ENCODE peak calls at places on chromosome 14, in ten cellular contexts. One of them, this sample, is unnamed.

GRCh38 chr14:50225974-50226297 is 5.4 kb downstream of the SOS2 start:
- DNase-seq in renal cortical epithelial cell: no peak
- DNase-seq in upper lobe of right lung: no peak
- DNase-seq in activated CD4-positive, alpha-beta T cell treated with anti-CD3 and anti-CD28 coated beads for 36 hours: no peak
- DNase-seq in iris pigment epithelial cell: no peak
- DNase-seq in T-helper 17 cell: no peak
- DNase-seq in ELF-1: peak; percentile 13
- DNase-seq in COR-L47: no peak
- DNase-seq in stimulated activated CD8-positive, alpha-beta memory T cell treated with anti-CD3 and anti-CD28 coated beads, Interleukin-7, amount 100 ng/mL, for 1 hour: no peak
- DNase-seq in left ventricle myocardium inferior: no peak
- DNase-seq in this sample: no peak

GRCh38 chr14:75274899-75275569 is 3.6 kb upstream of the FOS start:
- DNase-seq in activated CD4-positive, alpha-beta T cell treated with anti-CD3 and anti-CD28 coated beads for 36 hours: peak; percentile 41
- DNase-seq in T-helper 17 cell: peak; percentile 50
- DNase-seq in stimulated activated CD8-positive, alpha-beta memory T cell treated with anti-CD3 and anti-CD28 coated beads, Interleukin-7, amount 100 ng/mL, for 1 hour: no peak
- DNase-seq in left ventricle myocardium inferior: peak; percentile 26
- DNase-seq in upper lobe of right lung: peak; percentile 80
- DNase-seq in renal cortical epithelial cell: no peak
- DNase-seq in COR-L47: no peak
- DNase-seq in ELF-1: peak; percentile 35
- DNase-seq in iris pigment epithelial cell: peak; percentile 98
- DNase-seq in this sample: no peak

GRCh38 chr14:52052289-52052943 is 16.4 kb downstream of the NID2 start:
- DNase-seq in iris pigment epithelial cell: peak; percentile 87
- DNase-seq in upper lobe of right lung: no peak
- DNase-seq in T-helper 17 cell: no peak
- DNase-seq in stimulated activated CD8-positive, alpha-beta memory T cell treated with anti-CD3 and anti-CD28 coated beads, Interleukin-7, amount 100 ng/mL, for 1 hour: no peak
- DNase-seq in left ventricle myocardium inferior: no peak
- DNase-seq in activated CD4-positive, alpha-beta T cell treated with anti-CD3 and anti-CD28 coated beads for 36 hours: no peak
- DNase-seq in ELF-1: no peak
- DNase-seq in COR-L47: no peak
- DNase-seq in renal cortical epithelial cell: peak; percentile 11
- DNase-seq in this sample: no peak

GRCh38 chr14:89137514-89138163 is 279.4 kb downstream of the FOXN3 start:
- DNase-seq in T-helper 17 cell: no peak
- DNase-seq in ELF-1: no peak
- DNase-seq in left ventricle myocardium inferior: no peak
- DNase-seq in iris pigment epithelial cell: peak; percentile 88
- DNase-seq in renal cortical epithelial cell: peak; percentile 94
- DNase-seq in stimulated activated CD8-positive, alpha-beta memory T cell treated with anti-CD3 and anti-CD28 coated beads, Interleukin-7, amount 100 ng/mL, for 1 hour: no peak
- DNase-seq in upper lobe of right lung: peak; percentile 88
- DNase-seq in activated CD4-positive, alpha-beta T cell treated with anti-CD3 and anti-CD28 coated beads for 36 hours: no peak
- DNase-seq in COR-L47: no peak
- DNase-seq in this sample: no peak

GRCh38 chr14:50290306-50290705 is 21.7 kb downstream of the L2HGDH start:
- DNase-seq in stimulated activated CD8-positive, alpha-beta memory T cell treated with anti-CD3 and anti-CD28 coated beads, Interleukin-7, amount 100 ng/mL, for 1 hour: no peak
- DNase-seq in T-helper 17 cell: no peak
- DNase-seq in ELF-1: no peak
- DNase-seq in left ventricle myocardium inferior: no peak
- DNase-seq in activated CD4-positive, alpha-beta T cell treated with anti-CD3 and anti-CD28 coated beads for 36 hours: no peak
- DNase-seq in COR-L47: no peak
- DNase-seq in iris pigment epithelial cell: no peak
- DNase-seq in upper lobe of right lung: no peak
- DNase-seq in renal cortical epithelial cell: no peak
- DNase-seq in this sample: no peak

GRCh38 chr14:68584786-68585185 is 208.1 kb downstream of the ZFP36L1 start:
- DNase-seq in T-helper 17 cell: no peak
- DNase-seq in stimulated activated CD8-positive, alpha-beta memory T cell treated with anti-CD3 and anti-CD28 coated beads, Interleukin-7, amount 100 ng/mL, for 1 hour: no peak
- DNase-seq in renal cortical epithelial cell: no peak
- DNase-seq in ELF-1: no peak
- DNase-seq in upper lobe of right lung: no peak
- DNase-seq in COR-L47: no peak
- DNase-seq in iris pigment epithelial cell: no peak
- DNase-seq in activated CD4-positive, alpha-beta T cell treated with anti-CD3 and anti-CD28 coated beads for 36 hours: no peak
- DNase-seq in left ventricle myocardium inferior: no peak
- DNase-seq in this sample: no peak

GRCh38 chr14:100573009-100573756 is 14.0 kb downstream of the BEGAIN start:
- DNase-seq in upper lobe of right lung: no peak
- DNase-seq in iris pigment epithelial cell: no peak
- DNase-seq in T-helper 17 cell: no peak
- DNase-seq in ELF-1: no peak
- DNase-seq in renal cortical epithelial cell: no peak
- DNase-seq in activated CD4-positive, alpha-beta T cell treated with anti-CD3 and anti-CD28 coated beads for 36 hours: no peak
- DNase-seq in stimulated activated CD8-positive, alpha-beta memory T cell treated with anti-CD3 and anti-CD28 coated beads, Interleukin-7, amount 100 ng/mL, for 1 hour: no peak
- DNase-seq in left ventricle myocardium inferior: no peak
- DNase-seq in COR-L47: no peak
- DNase-seq in this sample: no peak

GRCh38 chr14:55025948-55026347 is 951 bp downstream of the WDHD1 start:
- DNase-seq in ELF-1: no peak
- DNase-seq in left ventricle myocardium inferior: no peak
- DNase-seq in stimulated activated CD8-positive, alpha-beta memory T cell treated with anti-CD3 and anti-CD28 coated beads, Interleukin-7, amount 100 ng/mL, for 1 hour: no peak
- DNase-seq in upper lobe of right lung: no peak
- DNase-seq in COR-L47: no peak
- DNase-seq in renal cortical epithelial cell: no peak
- DNase-seq in activated CD4-positive, alpha-beta T cell treated with anti-CD3 and anti-CD28 coated beads for 36 hours: no peak
- DNase-seq in iris pigment epithelial cell: no peak
- DNase-seq in T-helper 17 cell: no peak
- DNase-seq in this sample: no peak

GRCh38 chr14:69844171-69844570 is 35.0 kb upstream of the SMOC1 start:
- DNase-seq in stimulated activated CD8-positive, alpha-beta memory T cell treated with anti-CD3 and anti-CD28 coated beads, Interleukin-7, amount 100 ng/mL, for 1 hour: no peak
- DNase-seq in T-helper 17 cell: no peak
- DNase-seq in COR-L47: no peak
- DNase-seq in ELF-1: no peak
- DNase-seq in iris pigment epithelial cell: no peak
- DNase-seq in activated CD4-positive, alpha-beta T cell treated with anti-CD3 and anti-CD28 coated beads for 36 hours: no peak
- DNase-seq in upper lobe of right lung: no peak
- DNase-seq in renal cortical epithelial cell: no peak
- DNase-seq in left ventricle myocardium inferior: no peak
- DNase-seq in this sample: no peak

GRCh38 chr14:101365329-101366158 is 195.8 kb upstream of the DIO3 start:
- DNase-seq in stimulated activated CD8-positive, alpha-beta memory T cell treated with anti-CD3 and anti-CD28 coated beads, Interleukin-7, amount 100 ng/mL, for 1 hour: no peak
- DNase-seq in left ventricle myocardium inferior: no peak
- DNase-seq in iris pigment epithelial cell: no peak
- DNase-seq in renal cortical epithelial cell: no peak
- DNase-seq in T-helper 17 cell: no peak
- DNase-seq in upper lobe of right lung: no peak
- DNase-seq in ELF-1: peak; percentile 71
- DNase-seq in activated CD4-positive, alpha-beta T cell treated with anti-CD3 and anti-CD28 coated beads for 36 hours: no peak
- DNase-seq in COR-L47: no peak
- DNase-seq in this sample: no peak

GRCh38 chr14:69796797-69797500 is at the start of gene SLC10A1:
- DNase-seq in iris pigment epithelial cell: peak; percentile 23
- DNase-seq in stimulated activated CD8-positive, alpha-beta memory T cell treated with anti-CD3 and anti-CD28 coated beads, Interleukin-7, amount 100 ng/mL, for 1 hour: no peak
- DNase-seq in COR-L47: no peak
- DNase-seq in renal cortical epithelial cell: no peak
- DNase-seq in activated CD4-positive, alpha-beta T cell treated with anti-CD3 and anti-CD28 coated beads for 36 hours: no peak
- DNase-seq in ELF-1: no peak
- DNase-seq in T-helper 17 cell: no peak
- DNase-seq in upper lobe of right lung: no peak
- DNase-seq in left ventricle myocardium inferior: no peak
- DNase-seq in this sample: no peak

GRCh38 chr14:53715390-53715730 is 241.3 kb downstream of the BMP4 start:
- DNase-seq in stimulated activated CD8-positive, alpha-beta memory T cell treated with anti-CD3 and anti-CD28 coated beads, Interleukin-7, amount 100 ng/mL, for 1 hour: no peak
- DNase-seq in T-helper 17 cell: no peak
- DNase-seq in COR-L47: no peak
- DNase-seq in activated CD4-positive, alpha-beta T cell treated with anti-CD3 and anti-CD28 coated beads for 36 hours: no peak
- DNase-seq in renal cortical epithelial cell: peak; percentile 93
- DNase-seq in ELF-1: no peak
- DNase-seq in iris pigment epithelial cell: peak; percentile 63
- DNase-seq in upper lobe of right lung: no peak
- DNase-seq in left ventricle myocardium inferior: no peak
- DNase-seq in this sample: no peak

GRCh38 chr14:61420326-61420725 is 98.9 kb downstream of the PRKCH start:
- DNase-seq in left ventricle myocardium inferior: no peak
- DNase-seq in stimulated activated CD8-positive, alpha-beta memory T cell treated with anti-CD3 and anti-CD28 coated beads, Interleukin-7, amount 100 ng/mL, for 1 hour: no peak
- DNase-seq in renal cortical epithelial cell: peak; percentile 43
- DNase-seq in upper lobe of right lung: no peak
- DNase-seq in COR-L47: no peak
- DNase-seq in T-helper 17 cell: no peak
- DNase-seq in ELF-1: peak; percentile 18
- DNase-seq in iris pigment epithelial cell: peak; percentile 25
- DNase-seq in activated CD4-positive, alpha-beta T cell treated with anti-CD3 and anti-CD28 coated beads for 36 hours: peak; percentile 44
- DNase-seq in this sample: no peak

GRCh38 chr14:71563754-71564153 is 368.5 kb upstream of the RGS6 start:
- DNase-seq in T-helper 17 cell: no peak
- DNase-seq in renal cortical epithelial cell: no peak
- DNase-seq in stimulated activated CD8-positive, alpha-beta memory T cell treated with anti-CD3 and anti-CD28 coated beads, Interleukin-7, amount 100 ng/mL, for 1 hour: no peak
- DNase-seq in COR-L47: no peak
- DNase-seq in ELF-1: no peak
- DNase-seq in iris pigment epithelial cell: no peak
- DNase-seq in upper lobe of right lung: no peak
- DNase-seq in activated CD4-positive, alpha-beta T cell treated with anti-CD3 and anti-CD28 coated beads for 36 hours: no peak
- DNase-seq in left ventricle myocardium inferior: no peak
- DNase-seq in this sample: no peak

GRCh38 chr14:76717508-76717907 is 43.8 kb upstream of the VASH1 start:
- DNase-seq in iris pigment epithelial cell: no peak
- DNase-seq in left ventricle myocardium inferior: no peak
- DNase-seq in renal cortical epithelial cell: no peak
- DNase-seq in stimulated activated CD8-positive, alpha-beta memory T cell treated with anti-CD3 and anti-CD28 coated beads, Interleukin-7, amount 100 ng/mL, for 1 hour: no peak
- DNase-seq in upper lobe of right lung: no peak
- DNase-seq in COR-L47: no peak
- DNase-seq in activated CD4-positive, alpha-beta T cell treated with anti-CD3 and anti-CD28 coated beads for 36 hours: no peak
- DNase-seq in ELF-1: no peak
- DNase-seq in T-helper 17 cell: no peak
- DNase-seq in this sample: no peak

GRCh38 chr14:30230719-30231118 is 303.1 kb upstream of the PRKD1 start:
- DNase-seq in iris pigment epithelial cell: no peak
- DNase-seq in stimulated activated CD8-positive, alpha-beta memory T cell treated with anti-CD3 and anti-CD28 coated beads, Interleukin-7, amount 100 ng/mL, for 1 hour: no peak
- DNase-seq in activated CD4-positive, alpha-beta T cell treated with anti-CD3 and anti-CD28 coated beads for 36 hours: no peak
- DNase-seq in renal cortical epithelial cell: no peak
- DNase-seq in upper lobe of right lung: no peak
- DNase-seq in ELF-1: no peak
- DNase-seq in left ventricle myocardium inferior: no peak
- DNase-seq in COR-L47: no peak
- DNase-seq in T-helper 17 cell: no peak
- DNase-seq in this sample: no peak

GRCh38 chr14:65549429-65549828 is 136.9 kb downstream of the FUT8 start:
- DNase-seq in left ventricle myocardium inferior: no peak
- DNase-seq in activated CD4-positive, alpha-beta T cell treated with anti-CD3 and anti-CD28 coated beads for 36 hours: no peak
- DNase-seq in iris pigment epithelial cell: no peak
- DNase-seq in stimulated activated CD8-positive, alpha-beta memory T cell treated with anti-CD3 and anti-CD28 coated beads, Interleukin-7, amount 100 ng/mL, for 1 hour: no peak
- DNase-seq in T-helper 17 cell: no peak
- DNase-seq in ELF-1: no peak
- DNase-seq in renal cortical epithelial cell: no peak
- DNase-seq in upper lobe of right lung: no peak
- DNase-seq in COR-L47: no peak
- DNase-seq in this sample: no peak

GRCh38 chr14:68506021-68506644 is 286.7 kb downstream of the ZFP36L1 start:
- DNase-seq in iris pigment epithelial cell: peak; percentile 51
- DNase-seq in renal cortical epithelial cell: peak; percentile 83
- DNase-seq in T-helper 17 cell: no peak
- DNase-seq in stimulated activated CD8-positive, alpha-beta memory T cell treated with anti-CD3 and anti-CD28 coated beads, Interleukin-7, amount 100 ng/mL, for 1 hour: no peak
- DNase-seq in upper lobe of right lung: peak; percentile 69
- DNase-seq in left ventricle myocardium inferior: no peak
- DNase-seq in ELF-1: peak; percentile 69
- DNase-seq in COR-L47: no peak
- DNase-seq in activated CD4-positive, alpha-beta T cell treated with anti-CD3 and anti-CD28 coated beads for 36 hours: no peak
- DNase-seq in this sample: no peak

GRCh38 chr14:85590784-85591183 is 60.8 kb downstream of the FLRT2 start:
- DNase-seq in upper lobe of right lung: no peak
- DNase-seq in activated CD4-positive, alpha-beta T cell treated with anti-CD3 and anti-CD28 coated beads for 36 hours: no peak
- DNase-seq in iris pigment epithelial cell: peak; percentile 77
- DNase-seq in COR-L47: no peak
- DNase-seq in ELF-1: no peak
- DNase-seq in left ventricle myocardium inferior: no peak
- DNase-seq in renal cortical epithelial cell: peak; percentile 36
- DNase-seq in stimulated activated CD8-positive, alpha-beta memory T cell treated with anti-CD3 and anti-CD28 coated beads, Interleukin-7, amount 100 ng/mL, for 1 hour: no peak
- DNase-seq in T-helper 17 cell: no peak
- DNase-seq in this sample: no peak

GRCh38 chr14:96255501-96256366 is at the start of gene BDKRB1:
- DNase-seq in left ventricle myocardium inferior: no peak
- DNase-seq in upper lobe of right lung: no peak
- DNase-seq in renal cortical epithelial cell: no peak
- DNase-seq in T-helper 17 cell: no peak
- DNase-seq in stimulated activated CD8-positive, alpha-beta memory T cell treated with anti-CD3 and anti-CD28 coated beads, Interleukin-7, amount 100 ng/mL, for 1 hour: no peak
- DNase-seq in iris pigment epithelial cell: peak; percentile 98
- DNase-seq in COR-L47: no peak
- DNase-seq in activated CD4-positive, alpha-beta T cell treated with anti-CD3 and anti-CD28 coated beads for 36 hours: no peak
- DNase-seq in ELF-1: no peak
- DNase-seq in this sample: no peak

GRCh38 chr14:101476931-101477553 is 84.3 kb upstream of the DIO3 start:
- DNase-seq in iris pigment epithelial cell: peak; percentile 12
- DNase-seq in ELF-1: peak; percentile 70
- DNase-seq in left ventricle myocardium inferior: no peak
- DNase-seq in COR-L47: peak; percentile 63
- DNase-seq in stimulated activated CD8-positive, alpha-beta memory T cell treated with anti-CD3 and anti-CD28 coated beads, Interleukin-7, amount 100 ng/mL, for 1 hour: no peak
- DNase-seq in T-helper 17 cell: no peak
- DNase-seq in renal cortical epithelial cell: peak; percentile 5
- DNase-seq in upper lobe of right lung: peak; percentile 84
- DNase-seq in activated CD4-positive, alpha-beta T cell treated with anti-CD3 and anti-CD28 coated beads for 36 hours: no peak
- DNase-seq in this sample: no peak

GRCh38 chr14:31843361-31844091 is 233.6 kb upstream of the ARHGAP5 start:
- DNase-seq in stimulated activated CD8-positive, alpha-beta memory T cell treated with anti-CD3 and anti-CD28 coated beads, Interleukin-7, amount 100 ng/mL, for 1 hour: no peak
- DNase-seq in iris pigment epithelial cell: peak; percentile 55
- DNase-seq in left ventricle myocardium inferior: no peak
- DNase-seq in activated CD4-positive, alpha-beta T cell treated with anti-CD3 and anti-CD28 coated beads for 36 hours: no peak
- DNase-seq in renal cortical epithelial cell: peak; percentile 80
- DNase-seq in upper lobe of right lung: no peak
- DNase-seq in T-helper 17 cell: no peak
- DNase-seq in COR-L47: no peak
- DNase-seq in ELF-1: no peak
- DNase-seq in this sample: no peak

GRCh38 chr14:60862283-60862682 is 118.6 kb downstream of the TRMT5 start:
- DNase-seq in T-helper 17 cell: no peak
- DNase-seq in COR-L47: peak; percentile 38
- DNase-seq in upper lobe of right lung: no peak
- DNase-seq in ELF-1: no peak
- DNase-seq in left ventricle myocardium inferior: no peak
- DNase-seq in renal cortical epithelial cell: peak; percentile 51
- DNase-seq in iris pigment epithelial cell: peak; percentile 65
- DNase-seq in stimulated activated CD8-positive, alpha-beta memory T cell treated with anti-CD3 and anti-CD28 coated beads, Interleukin-7, amount 100 ng/mL, for 1 hour: no peak
- DNase-seq in activated CD4-positive, alpha-beta T cell treated with anti-CD3 and anti-CD28 coated beads for 36 hours: no peak
- DNase-seq in this sample: no peak

GRCh38 chr14:96267336-96267735 is 11.3 kb downstream of the BDKRB1 start:
- DNase-seq in ELF-1: no peak
- DNase-seq in activated CD4-positive, alpha-beta T cell treated with anti-CD3 and anti-CD28 coated beads for 36 hours: no peak
- DNase-seq in upper lobe of right lung: no peak
- DNase-seq in T-helper 17 cell: no peak
- DNase-seq in iris pigment epithelial cell: peak; percentile 82
- DNase-seq in COR-L47: peak; percentile 87
- DNase-seq in left ventricle myocardium inferior: no peak
- DNase-seq in renal cortical epithelial cell: peak; percentile 48
- DNase-seq in stimulated activated CD8-positive, alpha-beta memory T cell treated with anti-CD3 and anti-CD28 coated beads, Interleukin-7, amount 100 ng/mL, for 1 hour: no peak
- DNase-seq in this sample: no peak

GRCh38 chr14:66015046-66015780 is 471.0 kb upstream of the CCDC196 start:
- DNase-seq in ELF-1: no peak
- DNase-seq in renal cortical epithelial cell: peak; percentile 2
- DNase-seq in iris pigment epithelial cell: no peak
- DNase-seq in stimulated activated CD8-positive, alpha-beta memory T cell treated with anti-CD3 and anti-CD28 coated beads, Interleukin-7, amount 100 ng/mL, for 1 hour: no peak
- DNase-seq in upper lobe of right lung: no peak
- DNase-seq in activated CD4-positive, alpha-beta T cell treated with anti-CD3 and anti-CD28 coated beads for 36 hours: no peak
- DNase-seq in COR-L47: no peak
- DNase-seq in T-helper 17 cell: no peak
- DNase-seq in left ventricle myocardium inferior: no peak
- DNase-seq in this sample: no peak

GRCh38 chr14:68884031-68885030 is 91.5 kb upstream of the ZFP36L1 start:
- DNase-seq in stimulated activated CD8-positive, alpha-beta memory T cell treated with anti-CD3 and anti-CD28 coated beads, Interleukin-7, amount 100 ng/mL, for 1 hour: no peak
- DNase-seq in upper lobe of right lung: no peak
- DNase-seq in activated CD4-positive, alpha-beta T cell treated with anti-CD3 and anti-CD28 coated beads for 36 hours: no peak
- DNase-seq in iris pigment epithelial cell: peak; percentile 94
- DNase-seq in left ventricle myocardium inferior: peak; percentile 63
- DNase-seq in renal cortical epithelial cell: peak; percentile 83
- DNase-seq in COR-L47: peak; percentile 53
- DNase-seq in ELF-1: no peak
- DNase-seq in T-helper 17 cell: no peak
- DNase-seq in this sample: no peak

GRCh38 chr14:29687071-29687765 is 240.4 kb downstream of the PRKD1 start:
- DNase-seq in left ventricle myocardium inferior: no peak
- DNase-seq in COR-L47: no peak
- DNase-seq in stimulated activated CD8-positive, alpha-beta memory T cell treated with anti-CD3 and anti-CD28 coated beads, Interleukin-7, amount 100 ng/mL, for 1 hour: no peak
- DNase-seq in activated CD4-positive, alpha-beta T cell treated with anti-CD3 and anti-CD28 coated beads for 36 hours: no peak
- DNase-seq in iris pigment epithelial cell: peak; percentile 41
- DNase-seq in upper lobe of right lung: no peak
- DNase-seq in ELF-1: no peak
- DNase-seq in T-helper 17 cell: no peak
- DNase-seq in renal cortical epithelial cell: peak; percentile 54
- DNase-seq in this sample: no peak

GRCh38 chr14:71451501-71451900 is 480.7 kb upstream of the RGS6 start:
- DNase-seq in iris pigment epithelial cell: no peak
- DNase-seq in renal cortical epithelial cell: peak; percentile 26
- DNase-seq in stimulated activated CD8-positive, alpha-beta memory T cell treated with anti-CD3 and anti-CD28 coated beads, Interleukin-7, amount 100 ng/mL, for 1 hour: no peak
- DNase-seq in upper lobe of right lung: no peak
- DNase-seq in left ventricle myocardium inferior: no peak
- DNase-seq in COR-L47: no peak
- DNase-seq in activated CD4-positive, alpha-beta T cell treated with anti-CD3 and anti-CD28 coated beads for 36 hours: no peak
- DNase-seq in ELF-1: no peak
- DNase-seq in T-helper 17 cell: no peak
- DNase-seq in this sample: no peak

This sample was measured in caudate nucleus.